ENCODE peak calls at places on chromosomes 4 and X, in ten cellular contexts. One of them, this sample, is unnamed.

GRCh38 chr4:77443941-77444340 is 161.7 kb upstream of the CXCL13 start:
- DNase-seq in lower lobe of right lung: no peak
- DNase-seq in foreskin fibroblast: no peak
- DNase-seq in AG09309: peak; percentile 54
- DNase-seq in PC-3: no peak
- DNase-seq in fibroblast of the aortic adventitia: peak; percentile 97
- DNase-seq in stomach: no peak
- DNase-seq in endothelial cell of umbilical vein: no peak
- DNase-seq in GM12878: no peak
- DNase-seq in NB4: no peak
- DNase-seq in this sample: no peak

GRCh38 chrX:18702362-18703195 is 4.9 kb upstream of the PPEF1 start:
- DNase-seq in NB4: no peak
- DNase-seq in PC-3: peak; percentile 80
- DNase-seq in stomach: no peak
- DNase-seq in GM12878: no peak
- DNase-seq in lower lobe of right lung: no peak
- DNase-seq in AG09309: no peak
- DNase-seq in endothelial cell of umbilical vein: peak; percentile 67
- DNase-seq in foreskin fibroblast: peak; percentile 10
- DNase-seq in fibroblast of the aortic adventitia: peak; percentile 51
- DNase-seq in this sample: peak; percentile 43

GRCh38 chr4:94419956-94420355 is 31.8 kb upstream of the PDLIM5 start:
- DNase-seq in NB4: no peak
- DNase-seq in PC-3: peak; percentile 11
- DNase-seq in GM12878: no peak
- DNase-seq in foreskin fibroblast: peak; percentile 41
- DNase-seq in lower lobe of right lung: no peak
- DNase-seq in fibroblast of the aortic adventitia: peak; percentile 78
- DNase-seq in endothelial cell of umbilical vein: no peak
- DNase-seq in stomach: no peak
- DNase-seq in AG09309: no peak
- DNase-seq in this sample: no peak

GRCh38 chr4:30720021-30720655 is at the start of gene PCDH7:
- DNase-seq in endothelial cell of umbilical vein: peak; percentile 61
- DNase-seq in fibroblast of the aortic adventitia: peak; percentile 80
- DNase-seq in lower lobe of right lung: no peak
- DNase-seq in GM12878: no peak
- DNase-seq in stomach: peak; percentile 37
- DNase-seq in PC-3: peak; percentile 36
- DNase-seq in foreskin fibroblast: no peak
- DNase-seq in NB4: peak; percentile 41
- DNase-seq in AG09309: no peak
- DNase-seq in this sample: peak; percentile 72

GRCh38 chrX:115940888-115941332 is 229.6 kb upstream of the AGTR2 start:
- DNase-seq in lower lobe of right lung: no peak
- DNase-seq in NB4: peak; percentile 68
- DNase-seq in PC-3: peak; percentile 81
- DNase-seq in AG09309: peak; percentile 23
- DNase-seq in GM12878: peak; percentile 43
- DNase-seq in stomach: peak; percentile 88
- DNase-seq in foreskin fibroblast: no peak
- DNase-seq in fibroblast of the aortic adventitia: peak; percentile 77
- DNase-seq in endothelial cell of umbilical vein: peak; percentile 0
- DNase-seq in this sample: peak; percentile 45

GRCh38 chr4:173536808-173537429 is 6.9 kb upstream of the HAND2 start:
- DNase-seq in fibroblast of the aortic adventitia: peak; percentile 44
- DNase-seq in GM12878: no peak
- DNase-seq in AG09309: no peak
- DNase-seq in lower lobe of right lung: no peak
- DNase-seq in foreskin fibroblast: no peak
- DNase-seq in PC-3: peak; percentile 31
- DNase-seq in endothelial cell of umbilical vein: no peak
- DNase-seq in stomach: no peak
- DNase-seq in NB4: no peak
- DNase-seq in this sample: no peak

GRCh38 chr4:141131738-141132688 is 1.3 kb downstream of the RNF150 start:
- DNase-seq in fibroblast of the aortic adventitia: peak; percentile 6
- DNase-seq in PC-3: no peak
- DNase-seq in endothelial cell of umbilical vein: peak; percentile 30
- DNase-seq in lower lobe of right lung: no peak
- DNase-seq in AG09309: no peak
- DNase-seq in GM12878: no peak
- DNase-seq in stomach: no peak
- DNase-seq in foreskin fibroblast: no peak
- DNase-seq in NB4: no peak
- DNase-seq in this sample: peak; percentile 33

GRCh38 chr4:6885953-6886557 is 23.6 kb upstream of the TBC1D14 start:
- DNase-seq in stomach: peak; percentile 49
- DNase-seq in PC-3: peak; percentile 15
- DNase-seq in NB4: peak; percentile 98
- DNase-seq in GM12878: peak; percentile 34
- DNase-seq in AG09309: peak; percentile 64
- DNase-seq in lower lobe of right lung: peak; percentile 83
- DNase-seq in endothelial cell of umbilical vein: peak; percentile 15
- DNase-seq in fibroblast of the aortic adventitia: peak; percentile 73
- DNase-seq in foreskin fibroblast: peak; percentile 69
- DNase-seq in this sample: peak; percentile 61

DNA sequence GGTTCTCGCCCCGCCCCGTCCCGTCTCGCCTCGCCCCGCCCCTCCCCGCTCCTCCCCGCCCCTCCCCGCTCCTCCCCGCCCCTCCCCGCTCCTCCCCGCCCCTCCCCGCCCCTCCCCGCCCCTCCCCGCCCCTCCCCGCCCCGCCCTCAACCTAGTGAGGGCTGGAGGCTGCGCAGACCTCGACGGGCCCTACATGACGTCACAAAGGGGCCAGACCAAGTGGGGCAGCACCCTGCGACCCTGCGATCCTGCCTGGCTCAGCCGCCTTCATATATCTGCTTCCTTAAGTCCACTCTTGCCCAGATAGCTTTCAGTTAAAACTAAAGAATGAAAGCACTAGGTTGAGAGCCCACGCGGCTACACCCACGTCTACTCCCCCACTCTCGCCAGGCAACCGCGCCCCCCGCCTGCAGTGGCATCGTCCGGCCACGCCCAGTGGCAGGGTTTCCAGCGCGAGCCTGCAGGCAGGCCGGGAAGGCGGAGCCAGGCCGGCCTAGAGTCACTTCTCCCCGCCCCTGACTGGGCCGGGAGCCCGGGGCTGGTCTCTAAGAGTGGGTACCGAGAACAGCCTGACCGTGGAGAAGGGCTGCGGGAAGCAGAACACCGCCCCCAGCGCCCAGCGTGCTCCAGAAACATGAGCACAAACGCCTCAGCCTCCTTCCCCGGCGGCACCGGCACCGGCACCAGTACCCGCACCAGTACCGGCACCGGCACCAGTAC is 1.5 kb upstream of the MAOA start:
- DNase-seq in NB4: peak; percentile 82
- DNase-seq in foreskin fibroblast: peak; percentile 90
- DNase-seq in stomach: peak; percentile 94
- DNase-seq in GM12878: peak; percentile 19
- DNase-seq in PC-3: peak; percentile 93
- DNase-seq in lower lobe of right lung: peak; percentile 95
- DNase-seq in AG09309: peak; percentile 57
- DNase-seq in endothelial cell of umbilical vein: peak; percentile 92
- DNase-seq in fibroblast of the aortic adventitia: peak; percentile 90
- DNase-seq in this sample: peak; percentile 94
- H3K4me3 ChIP-seq in NB4: peak overlapping the region; percentile 38
- H3K4me3 ChIP-seq in foreskin fibroblast: peak overlapping the region; percentile 64
- H3K4me3 ChIP-seq in stomach: peak overlapping the region; percentile 61
- H3K4me3 ChIP-seq in GM12878: no peak overlapping the region
- H3K4me3 ChIP-seq in PC-3: peak overlapping the region; percentile 73
- H3K4me3 ChIP-seq in lower lobe of right lung: peak overlapping the region; percentile 71
- H3K4me3 ChIP-seq in AG09309: peak overlapping the region; percentile 44
- H3K4me3 ChIP-seq in endothelial cell of umbilical vein: peak overlapping the region; percentile 42
- H3K4me3 ChIP-seq in fibroblast of the aortic adventitia: peak overlapping the region; percentile 67
- H3K4me3 ChIP-seq in this sample: peak overlapping the region; percentile 57

DNA sequence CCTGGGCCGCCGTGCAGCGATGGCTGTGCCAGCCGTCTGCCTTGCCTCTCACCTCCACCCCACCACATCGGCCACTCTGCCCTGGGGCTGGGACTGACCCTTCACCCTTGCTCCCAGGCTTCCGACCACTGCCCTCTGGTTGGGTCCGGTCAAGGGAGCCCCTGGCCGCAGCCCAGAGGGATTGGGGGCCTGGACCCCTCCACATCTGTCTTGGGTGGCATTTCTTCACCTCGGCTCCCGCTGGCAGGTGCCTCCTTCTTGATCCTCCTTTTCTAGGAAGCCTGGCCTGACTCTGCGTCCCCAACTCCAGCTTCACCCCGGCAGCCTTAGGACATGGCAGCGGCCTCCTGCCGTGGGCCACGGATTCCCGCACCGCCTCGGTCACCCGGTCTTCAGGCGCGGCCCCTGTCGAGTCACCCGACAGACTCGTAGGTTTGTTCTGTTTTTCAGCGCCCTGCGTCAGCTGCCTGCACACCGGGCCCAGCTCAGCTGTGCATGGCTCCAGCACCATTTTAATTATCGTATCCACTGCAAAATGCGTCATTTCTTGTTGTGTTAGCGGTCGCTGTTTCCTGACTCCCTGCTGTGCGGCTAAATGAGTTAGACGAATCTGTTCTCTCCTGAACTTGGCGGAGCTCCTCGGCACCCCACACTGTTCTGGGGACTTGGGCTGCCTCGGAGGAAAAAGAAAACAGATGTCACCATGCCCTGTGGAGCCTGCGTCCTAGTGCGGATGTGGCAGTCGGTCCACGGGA is 124.0 kb downstream of the FAM53A start:
- DNase-seq in PC-3: no peak
- DNase-seq in GM12878: no peak
- DNase-seq in foreskin fibroblast: no peak
- DNase-seq in endothelial cell of umbilical vein: no peak
- DNase-seq in lower lobe of right lung: no peak
- DNase-seq in stomach: no peak
- DNase-seq in fibroblast of the aortic adventitia: no peak
- DNase-seq in NB4: peak; percentile 88
- DNase-seq in AG09309: no peak
- DNase-seq in this sample: peak; percentile 70
- TF ChIP-seq CTCF in PC-3: no peak
- TF ChIP-seq CTCF in GM12878: no peak
- TF ChIP-seq CTCF in foreskin fibroblast: no peak
- TF ChIP-seq CTCF in endothelial cell of umbilical vein: no peak
- TF ChIP-seq CTCF in lower lobe of right lung: no peak
- TF ChIP-seq CTCF in stomach: no peak
- TF ChIP-seq CTCF in fibroblast of the aortic adventitia: no peak
- TF ChIP-seq CTCF in NB4: no peak
- TF ChIP-seq CTCF in AG09309: no peak
- TF ChIP-seq CTCF in this sample: no peak

GRCh38 chr4:2866891-2867290 is 23.2 kb downstream of the ADD1 start:
- DNase-seq in endothelial cell of umbilical vein: no peak
- DNase-seq in AG09309: no peak
- DNase-seq in lower lobe of right lung: no peak
- DNase-seq in fibroblast of the aortic adventitia: no peak
- DNase-seq in PC-3: no peak
- DNase-seq in NB4: no peak
- DNase-seq in foreskin fibroblast: no peak
- DNase-seq in stomach: no peak
- DNase-seq in GM12878: no peak
- DNase-seq in this sample: peak; percentile 46

GRCh38 chr4:2866160-2866861 is 22.7 kb downstream of the ADD1 start:
- DNase-seq in PC-3: no peak
- DNase-seq in fibroblast of the aortic adventitia: no peak
- DNase-seq in AG09309: no peak
- DNase-seq in stomach: no peak
- DNase-seq in lower lobe of right lung: no peak
- DNase-seq in foreskin fibroblast: no peak
- DNase-seq in GM12878: no peak
- DNase-seq in endothelial cell of umbilical vein: no peak
- DNase-seq in NB4: no peak
- DNase-seq in this sample: no peak

GRCh38 chr4:2868840-2869487 is 25.3 kb downstream of the ADD1 start:
- DNase-seq in fibroblast of the aortic adventitia: no peak
- DNase-seq in stomach: no peak
- DNase-seq in foreskin fibroblast: no peak
- DNase-seq in endothelial cell of umbilical vein: no peak
- DNase-seq in NB4: no peak
- DNase-seq in lower lobe of right lung: no peak
- DNase-seq in AG09309: no peak
- DNase-seq in GM12878: no peak
- DNase-seq in PC-3: no peak
- DNase-seq in this sample: no peak

GRCh38 chr4:2869659-2870058 is 26.0 kb downstream of the ADD1 start:
- DNase-seq in PC-3: no peak
- DNase-seq in stomach: no peak
- DNase-seq in endothelial cell of umbilical vein: no peak
- DNase-seq in lower lobe of right lung: no peak
- DNase-seq in GM12878: no peak
- DNase-seq in foreskin fibroblast: no peak
- DNase-seq in fibroblast of the aortic adventitia: no peak
- DNase-seq in NB4: no peak
- DNase-seq in AG09309: no peak
- DNase-seq in this sample: no peak

DNA sequence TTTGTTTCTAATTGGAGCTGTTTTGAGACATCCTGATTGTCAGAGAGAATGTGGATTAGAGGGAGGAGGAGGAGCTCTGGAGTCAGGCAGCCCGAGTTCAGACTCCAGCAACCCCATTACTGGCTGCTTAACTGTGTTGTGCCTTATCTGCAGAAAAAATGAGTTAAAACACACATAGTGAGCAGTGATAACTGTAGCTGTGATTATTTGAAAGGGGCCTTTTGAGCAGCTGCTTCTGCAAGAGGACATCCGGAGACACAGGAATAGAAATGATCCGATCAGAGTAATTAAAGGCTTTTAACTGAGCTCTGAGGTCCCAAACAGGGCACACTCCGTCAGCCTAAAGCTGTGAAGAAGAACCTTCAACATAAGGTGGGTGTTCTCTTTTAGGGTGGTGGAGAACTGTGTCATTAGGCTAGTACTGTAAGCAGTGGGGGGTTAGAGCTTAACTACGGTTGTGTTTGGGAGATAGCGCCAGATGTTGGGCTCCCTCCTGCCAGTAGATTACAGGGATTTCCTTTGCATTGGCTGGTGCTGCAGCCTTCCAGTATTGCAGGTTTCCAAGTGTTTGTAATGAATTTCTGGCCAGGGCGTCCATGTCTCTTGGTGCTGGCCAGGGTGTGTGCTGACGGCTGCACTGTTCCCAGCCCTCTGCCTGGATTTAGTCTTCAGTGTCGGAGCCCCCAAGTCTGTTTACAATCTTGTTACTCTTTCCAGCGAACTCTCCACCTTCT is 24.3 kb downstream of the ADD1 start:
- DNase-seq in fibroblast of the aortic adventitia: peak; percentile 75
- DNase-seq in PC-3: no peak
- DNase-seq in foreskin fibroblast: no peak
- DNase-seq in endothelial cell of umbilical vein: peak; percentile 61
- DNase-seq in AG09309: no peak
- DNase-seq in stomach: no peak
- DNase-seq in NB4: no peak
- DNase-seq in lower lobe of right lung: no peak
- DNase-seq in GM12878: no peak
- DNase-seq in this sample: peak; percentile 32
- H3K4me3 ChIP-seq in fibroblast of the aortic adventitia: peak overlapping the region; percentile 57
- H3K4me3 ChIP-seq in PC-3: no peak overlapping the region
- H3K4me3 ChIP-seq in foreskin fibroblast: peak overlapping the region; percentile 46
- H3K4me3 ChIP-seq in endothelial cell of umbilical vein: no peak overlapping the region
- H3K4me3 ChIP-seq in AG09309: no peak overlapping the region
- H3K4me3 ChIP-seq in stomach: peak overlapping the region; percentile 27
- H3K4me3 ChIP-seq in NB4: no peak overlapping the region
- H3K4me3 ChIP-seq in lower lobe of right lung: peak overlapping the region; percentile 30
- H3K4me3 ChIP-seq in GM12878: no peak overlapping the region
- H3K4me3 ChIP-seq in this sample: no peak overlapping the region

DNA sequence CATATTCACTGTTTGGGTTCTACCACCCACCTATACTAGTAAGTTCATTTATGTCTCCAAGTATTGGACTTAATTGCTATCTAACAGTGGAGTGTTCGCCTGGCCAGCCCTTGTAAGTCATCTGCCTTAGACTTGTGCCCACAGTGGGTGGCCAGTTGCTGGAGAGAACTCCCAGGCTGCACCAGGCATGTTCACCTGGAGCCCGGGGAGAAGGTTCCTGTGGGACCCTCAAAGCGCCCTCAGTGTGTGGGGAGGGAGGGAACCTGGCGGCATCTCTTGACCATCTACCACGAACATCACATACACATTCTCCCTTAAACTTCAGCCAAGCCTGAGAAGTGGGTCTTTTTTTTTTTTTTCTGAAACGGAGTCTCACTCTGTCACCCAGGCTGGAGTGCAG is 138.1 kb downstream of the CPZ start:
- DNase-seq in GM12878: no peak
- DNase-seq in endothelial cell of umbilical vein: no peak
- DNase-seq in lower lobe of right lung: peak; percentile 27
- DNase-seq in foreskin fibroblast: no peak
- DNase-seq in NB4: no peak
- DNase-seq in fibroblast of the aortic adventitia: no peak
- DNase-seq in AG09309: no peak
- DNase-seq in PC-3: no peak
- DNase-seq in stomach: peak; percentile 23
- DNase-seq in this sample: no peak
- TF ChIP-seq CTCF in GM12878: no peak
- TF ChIP-seq CTCF in endothelial cell of umbilical vein: no peak
- TF ChIP-seq CTCF in lower lobe of right lung: no peak
- TF ChIP-seq CTCF in foreskin fibroblast: no peak
- TF ChIP-seq CTCF in NB4: no peak
- TF ChIP-seq CTCF in fibroblast of the aortic adventitia: no peak
- TF ChIP-seq CTCF in AG09309: no peak
- TF ChIP-seq CTCF in PC-3: no peak
- TF ChIP-seq CTCF in stomach: no peak
- TF ChIP-seq CTCF in this sample: no peak

This sample was measured in astrocyte of the spinal cord.